ENCODE peak calls at places on chromosome 21, in eight cellular contexts. X is left lung; O is WTC11; K is activated CD4-positive, alpha-beta T cell treated with anti-CD3 and anti-CD28 coated beads for 48 hours; Q is non-pigmented ciliary epithelial cell; S is stimulated activated CD8-positive, alpha-beta memory T cell treated with anti-CD3 and anti-CD28 coated beads, Interleukin-15, amount 100 ng/mL, for 1 hour; A is cardiac fibroblast; T is Kasumi-1. N is an unnamed sample.

GRCh38 chr21:43712268-43712942 is 6.5 kb upstream of the PDXK start:
- DNase-seq in X (peak), O (no peak), K (no peak), Q (no peak), S (no peak), A (peak), T (no peak), N (no peak)

GRCh38 chr21:41957991-41958766 is 4.4 kb upstream of the C2CD2 start:
- DNase-seq in X (peak), O (no peak), K (no peak), Q (peak), S (no peak), A (peak), T (no peak), N (peak)

GRCh38 chr21:39611547-39612190 is 1.1 kb upstream of the B3GALT5 start:
- DNase-seq in X (no peak), O (peak), K (no peak), Q (no peak), S (no peak), A (no peak), T (no peak), N (no peak)

GRCh38 chr21:31879251-31879650 is 6.4 kb downstream of the HUNK start:
- DNase-seq in X (no peak), O (no peak), K (no peak), Q (no peak), S (no peak), A (no peak), T (no peak), N (no peak)

GRCh38 chr21:39869141-39869818 is 2.0 kb downstream of the PCP4 start:
- DNase-seq in X (no peak), O (no peak), K (no peak), Q (no peak), S (no peak), A (no peak), T (no peak), N (no peak)

GRCh38 chr21:42522271-42522670 is 8.6 kb downstream of the SLC37A1 start:
- DNase-seq in X (no peak), O (no peak), K (no peak), Q (no peak), S (no peak), A (no peak), T (no peak), N (no peak)

GRCh38 chr21:46218906-46219590 is 9.5 kb downstream of the LSS start:
- DNase-seq in X (no peak), O (no peak), K (no peak), Q (no peak), S (no peak), A (no peak), T (no peak), N (no peak)

GRCh38 chr21:22575165-22575584 is 1577.0 kb downstream of the NCAM2 start:
- DNase-seq in X (no peak), O (peak), K (no peak), Q (peak), S (no peak), A (no peak), T (peak), N (no peak)

GRCh38 chr21:42039470-42039901 is 29.3 kb upstream of the ZBTB21 start:
- DNase-seq in X (no peak), O (no peak), K (no peak), Q (no peak), S (no peak), A (peak), T (no peak), N (no peak)

GRCh38 chr21:42565886-42566523 is 52.4 kb downstream of the SLC37A1 start:
- DNase-seq in X (peak), O (peak), K (no peak), Q (no peak), S (no peak), A (no peak), T (no peak), N (no peak)

GRCh38 chr21:42381347-42381984 is 14.4 kb downstream of the TMPRSS3 start:
- DNase-seq in X (peak), O (peak), K (peak), Q (no peak), S (no peak), A (peak), T (peak), N (peak)

GRCh38 chr21:14075346-14076142 is 135.2 kb downstream of the LIPI start:
- DNase-seq in X (no peak), O (no peak), K (no peak), Q (no peak), S (no peak), A (no peak), T (no peak), N (no peak)

GRCh38 chr21:37636152-37636860 is 269.7 kb downstream of the DYRK1A start:
- DNase-seq in X (no peak), O (no peak), K (no peak), Q (peak), S (no peak), A (peak), T (no peak), N (no peak)

GRCh38 chr21:46557469-46557868 is 47.4 kb downstream of the S100B start:
- DNase-seq in X (no peak), O (no peak), K (no peak), Q (no peak), S (no peak), A (no peak), T (no peak), N (no peak)

GRCh38 chr21:44024895-44025353 is 12.8 kb downstream of the TRAPPC10 start:
- DNase-seq in X (peak), O (no peak), K (no peak), Q (peak), S (no peak), A (peak), T (peak), N (peak)

GRCh38 chr21:45306832-45307571 is 19.3 kb upstream of the POFUT2 start:
- DNase-seq in X (peak), O (peak), K (no peak), Q (no peak), S (no peak), A (peak), T (no peak), N (no peak)

GRCh38 chr21:44455524-44456206 is 355 bp downstream of the LRRC3 start:
- DNase-seq in X (peak), O (peak), K (peak), Q (no peak), S (no peak), A (peak), T (peak), N (peak)

GRCh38 chr21:35614412-35614901 is 445.9 kb downstream of the SETD4 start:
- DNase-seq in X (no peak), O (no peak), K (no peak), Q (peak), S (no peak), A (peak), T (no peak), N (peak)

GRCh38 chr21:38664315-38664714 is 141.4 kb upstream of the ETS2 start:
- DNase-seq in X (no peak), O (peak), K (no peak), Q (no peak), S (no peak), A (no peak), T (no peak), N (no peak)

GRCh38 chr21:15441060-15441493 is 288.7 kb upstream of the USP25 start:
- DNase-seq in X (no peak), O (no peak), K (no peak), Q (no peak), S (no peak), A (no peak), T (no peak), N (no peak)

GRCh38 chr21:16087523-16087922 is 357.7 kb downstream of the USP25 start:
- DNase-seq in X (no peak), O (no peak), K (no peak), Q (no peak), S (no peak), A (no peak), T (no peak), N (no peak)

GRCh38 chr21:29343517-29343916 is 44.8 kb downstream of the BACH1 start:
- DNase-seq in X (no peak), O (no peak), K (no peak), Q (peak), S (no peak), A (peak), T (no peak), N (no peak)

GRCh38 chr21:45332415-45332814 is 44.7 kb upstream of the POFUT2 start:
- DNase-seq in X (peak), O (no peak), K (no peak), Q (no peak), S (no peak), A (no peak), T (no peak), N (no peak)

GRCh38 chr21:42627527-42628289 is 25.7 kb upstream of the PDE9A start:
- DNase-seq in X (no peak), O (no peak), K (no peak), Q (no peak), S (no peak), A (no peak), T (no peak), N (peak)

GRCh38 chr21:19731251-19731650 is 1267.0 kb upstream of the NCAM2 start:
- DNase-seq in X (no peak), O (no peak), K (no peak), Q (no peak), S (no peak), A (no peak), T (no peak), N (no peak)

GRCh38 chr21:28150778-28151177 is 841.9 kb downstream of the LTN1 start:
- DNase-seq in X (no peak), O (no peak), K (no peak), Q (no peak), S (no peak), A (no peak), T (no peak), N (no peak)

GRCh38 chr21:26148071-26148470 is 22.5 kb downstream of the APP start:
- DNase-seq in X (no peak), O (peak), K (no peak), Q (no peak), S (no peak), A (peak), T (no peak), N (no peak)

GRCh38 chr21:33894736-33895288 is 20.8 kb downstream of the ATP5PO start:
- DNase-seq in X (peak), O (peak), K (peak), Q (peak), S (peak), A (peak), T (peak), N (peak)

GRCh38 chr21:39006653-39007417 is 176.4 kb downstream of the PSMG1 start:
- DNase-seq in X (peak), O (no peak), K (no peak), Q (no peak), S (no peak), A (peak), T (peak), N (no peak)

GRCh38 chr21:45366931-45367401 is 38.0 kb upstream of the COL18A1 start:
- DNase-seq in X (no peak), O (no peak), K (no peak), Q (peak), S (no peak), A (peak), T (no peak), N (no peak)

GRCh38 chr21:29149771-29150425 is 19.5 kb downstream of the MAP3K7CL start:
- DNase-seq in X (no peak), O (no peak), K (no peak), Q (no peak), S (no peak), A (peak), T (no peak), N (no peak)

GRCh38 chr21:45317401-45318145 is 29.9 kb upstream of the POFUT2 start:
- DNase-seq in X (no peak), O (no peak), K (no peak), Q (no peak), S (no peak), A (peak), T (no peak), N (no peak)

GRCh38 chr21:44337941-44338895 is 972 bp downstream of the CFAP410 start:
- DNase-seq in X (peak), O (peak), K (peak), Q (peak), S (no peak), A (peak), T (peak), N (peak)